ENCODE peak calls at places on chromosomes 12 and 14, in five cellular contexts. C is MM.1S; T is fibroblast of lung; L is sigmoid colon; K is CD8-positive, alpha-beta T cell. B is an unnamed sample. For H3K4me1, the result is how much of the 10 kb centered on the place peaks cover.

GRCh38 chr14:36646664-36647416 is 14.8 kb upstream of the PAX9 start:
- DNase-seq in C (no peak), T (no peak), L (no peak), K (no peak), B (no peak)

GRCh38 chr12:25017336-25017735 is 68.4 kb upstream of the BCAT1 start:
- DNase-seq in C (no peak), T (no peak), L (no peak), K (no peak), B (no peak)

GRCh38 chr12:131090254-131091210 is 136.8 kb downstream of the ADGRD1 start:
- DNase-seq in C (no peak), T (no peak), L (peak), K (no peak), B (no peak)

GRCh38 chr12:42936991-42937390 is 347.4 kb upstream of the PRICKLE1 start:
- DNase-seq in C (no peak), T (no peak), L (no peak), K (no peak), B (no peak)

GRCh38 chr12:80273144-80273543 is 170.9 kb upstream of the PTPRQ start:
- DNase-seq in C (no peak), T (no peak), L (no peak), K (no peak), B (no peak)

GRCh38 chr14:69708586-69709169 is 58.3 kb upstream of the SRSF5 start:
- DNase-seq in C (no peak), T (peak), L (no peak), K (no peak), B (peak)

GRCh38 chr12:52186135-52186840 is 5.5 kb downstream of the KRT80 start:
- DNase-seq in C (no peak), T (peak), L (no peak), K (no peak), B (no peak)

GRCh38 chr12:5428332-5429221 is 3.3 kb upstream of the NTF3 start:
- DNase-seq in C (no peak), T (peak), L (no peak), K (no peak), B (peak)

GRCh38 chr12:64085996-64086395 is 136.1 kb downstream of the KICS2 start:
- DNase-seq in C (no peak), T (peak), L (no peak), K (no peak), B (no peak)
- H3K4me1 ChIP-seq in C (under half), T (under half), L (half or more), K (under half), B (under half)

DNA sequence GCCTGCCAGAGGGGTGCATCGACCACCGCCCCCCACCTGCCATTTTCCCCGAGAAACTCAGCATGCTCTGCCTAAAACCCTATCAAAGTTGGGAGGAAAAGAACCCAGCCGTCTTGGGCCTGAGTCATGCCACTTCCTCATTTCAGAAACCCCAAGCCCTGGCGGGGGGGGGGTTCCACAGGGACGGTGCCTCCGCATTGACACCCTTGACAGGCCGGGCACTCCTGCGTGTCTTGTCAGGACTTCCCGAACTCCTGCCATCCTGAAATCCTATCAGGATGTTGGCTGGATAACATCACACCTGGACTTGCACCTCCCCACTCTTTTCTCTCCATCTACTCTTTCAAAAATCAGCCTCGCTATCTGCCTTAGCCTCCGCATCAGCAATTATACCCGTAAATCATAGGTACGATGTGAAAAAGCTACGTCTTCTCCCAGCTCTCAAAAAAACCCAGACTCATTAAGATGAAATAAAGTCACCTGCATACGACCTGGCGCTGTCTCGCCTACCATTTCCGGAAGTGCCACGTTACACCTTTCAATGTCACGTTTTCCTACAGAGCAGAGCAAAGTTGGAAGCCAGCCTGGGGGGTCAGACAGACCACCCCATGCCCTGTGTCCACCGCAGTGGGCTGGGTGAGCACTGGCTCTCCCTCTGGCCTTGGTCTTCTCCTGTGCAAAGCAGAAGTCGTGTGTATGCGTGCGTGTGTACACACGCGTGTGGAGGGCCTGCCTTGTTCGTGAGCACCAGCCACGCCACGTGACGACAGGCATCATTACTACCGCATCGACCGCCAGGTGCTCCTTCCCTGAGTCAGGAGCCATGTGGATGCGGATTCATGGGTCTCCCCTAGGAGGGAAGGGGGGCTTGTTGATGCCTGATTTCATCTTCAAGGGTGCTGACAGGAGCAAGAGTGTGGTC is 96.7 kb downstream of the RFLNA start:
- DNase-seq in C (peak), T (no peak), L (peak), K (peak), B (no peak)
- H3K4me3 ChIP-seq in C (no peak), T (no peak), L (peak), K (no peak), B (no peak)

GRCh38 chr14:92985521-92985920 is 62.6 kb downstream of the CHGA start:
- DNase-seq in C (no peak), T (no peak), L (no peak), K (no peak), B (no peak)
- H3K4me1 ChIP-seq in C (under half), T (under half), L (under half), K (under half), B (under half)

GRCh38 chr12:56220611-56221232 is 1.0 kb downstream of the RNF41 start:
- DNase-seq in C (peak), T (peak), L (no peak), K (no peak), B (no peak)

GRCh38 chr12:56221757-56222530 is at the start of gene RNF41:
- DNase-seq in C (peak), T (peak), L (peak), K (peak), B (peak)

GRCh38 chr12:56221233-56221756 is 427 bp downstream of the RNF41 start:
- DNase-seq in C (no peak), T (peak), L (peak), K (no peak), B (peak)

GRCh38 chr12:56222531-56222895 is 791 bp upstream of the RNF41 start:
- DNase-seq in C (no peak), T (no peak), L (no peak), K (no peak), B (peak)

GRCh38 chr12:56219840-56220239 is 1.9 kb downstream of the RNF41 start:
- DNase-seq in C (no peak), T (no peak), L (no peak), K (no peak), B (no peak)
- H3K4me3 ChIP-seq in C (no peak), T (peak), L (no peak), K (no peak), B (no peak)

GRCh38 chr12:11746024-11746771 is 96.7 kb downstream of the ETV6 start:
- DNase-seq in C (no peak), T (peak), L (no peak), K (no peak), B (no peak)

GRCh38 chr12:11747969-11748368 is 98.5 kb downstream of the ETV6 start:
- DNase-seq in C (no peak), T (no peak), L (no peak), K (no peak), B (no peak)

GRCh38 chr12:11745112-11745511 is 95.6 kb downstream of the ETV6 start:
- DNase-seq in C (no peak), T (no peak), L (no peak), K (no peak), B (no peak)

GRCh38 chr12:11749943-11750690 is 100.6 kb downstream of the ETV6 start:
- DNase-seq in C (peak), T (no peak), L (no peak), K (no peak), B (no peak)

DNA sequence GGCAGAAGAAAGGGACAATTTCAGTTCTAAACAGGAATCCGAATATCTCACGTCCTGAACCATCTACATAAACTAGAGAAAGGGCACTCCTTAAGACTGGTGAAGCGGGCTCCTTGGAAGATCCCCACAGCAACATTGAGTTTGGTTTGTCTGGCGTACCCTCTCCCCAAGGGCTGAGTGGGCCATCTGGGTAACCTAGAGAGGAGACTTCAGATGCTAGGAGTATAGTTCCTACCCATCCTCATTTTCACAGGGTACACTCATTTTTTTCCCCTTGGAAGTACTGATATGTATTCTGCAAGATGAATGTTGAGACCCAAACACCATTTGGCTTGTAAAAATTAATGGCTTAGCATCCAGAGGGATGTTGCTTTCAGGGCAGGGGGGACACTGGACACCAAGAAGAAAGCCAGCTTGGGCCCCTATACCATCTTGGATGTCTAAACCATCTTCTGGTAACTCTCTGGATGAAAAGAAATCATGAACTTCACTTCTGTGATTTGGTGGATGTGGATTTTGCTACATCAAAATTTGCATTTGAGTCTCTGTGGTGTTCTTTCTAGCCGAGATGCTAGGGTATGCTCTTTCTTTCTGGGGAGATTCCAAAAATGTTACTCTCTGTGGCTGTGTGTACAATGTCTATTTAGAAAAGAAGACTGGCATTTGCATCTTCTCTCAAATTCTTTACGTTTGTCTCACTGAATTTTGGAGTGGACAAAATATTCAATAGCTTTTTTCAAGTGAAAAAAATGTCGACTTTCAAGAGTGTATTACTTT is 97.7 kb downstream of the ETV6 start:
- DNase-seq in C (no peak), T (no peak), L (no peak), K (no peak), B (no peak)
- H3K4me1 ChIP-seq in C (under half), T (under half), L (half or more), K (under half), B (under half)

GRCh38 chr12:121535150-121536057 is 45.4 kb downstream of the KDM2B start:
- DNase-seq in C (peak), T (no peak), L (peak), K (no peak), B (peak)

GRCh38 chr12:121533391-121534090 is 47.3 kb downstream of the KDM2B start:
- DNase-seq in C (no peak), T (peak), L (peak), K (no peak), B (no peak)

GRCh38 chr12:121536058-121536928 is 44.5 kb downstream of the KDM2B start:
- DNase-seq in C (peak), T (peak), L (peak), K (peak), B (peak)

GRCh38 chr12:121532503-121533390 is 48.1 kb downstream of the KDM2B start:
- DNase-seq in C (no peak), T (peak), L (no peak), K (no peak), B (no peak)

DNA sequence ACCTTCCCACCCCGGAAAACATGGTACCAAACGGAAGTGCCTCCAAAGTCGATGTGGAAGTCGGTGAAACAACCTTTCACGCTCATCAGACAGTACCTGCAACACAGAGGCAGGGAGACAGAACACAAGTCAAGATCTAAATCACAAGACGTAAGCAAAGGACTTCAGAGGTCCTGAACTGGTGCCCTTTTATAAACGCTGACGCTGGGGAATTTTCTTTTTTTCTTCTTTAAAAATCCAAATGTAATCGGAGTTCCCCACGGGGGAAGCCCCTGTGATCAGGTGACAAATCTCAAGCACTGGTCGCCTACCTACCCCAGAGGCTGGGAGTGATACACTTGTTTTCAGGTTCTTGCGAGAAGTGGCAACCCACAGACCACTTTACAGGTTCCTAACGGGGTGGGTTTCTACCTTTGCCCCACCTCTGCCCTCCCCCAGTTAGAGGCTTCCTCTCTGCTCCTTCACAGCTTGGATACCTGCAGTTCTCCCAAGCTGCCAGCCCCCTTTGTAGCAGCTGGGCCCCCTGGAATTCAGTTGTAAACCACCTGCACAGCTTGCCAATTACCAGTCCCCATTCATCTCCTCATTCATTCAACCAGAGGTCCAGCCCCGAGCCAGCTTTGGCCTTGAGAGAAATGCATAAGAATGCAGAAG is 46.2 kb downstream of the KDM2B start:
- DNase-seq in C (peak), T (no peak), L (peak), K (peak), B (no peak)
- H3K4me3 ChIP-seq in C (no peak), T (no peak), L (no peak), K (no peak), B (no peak)

DNA sequence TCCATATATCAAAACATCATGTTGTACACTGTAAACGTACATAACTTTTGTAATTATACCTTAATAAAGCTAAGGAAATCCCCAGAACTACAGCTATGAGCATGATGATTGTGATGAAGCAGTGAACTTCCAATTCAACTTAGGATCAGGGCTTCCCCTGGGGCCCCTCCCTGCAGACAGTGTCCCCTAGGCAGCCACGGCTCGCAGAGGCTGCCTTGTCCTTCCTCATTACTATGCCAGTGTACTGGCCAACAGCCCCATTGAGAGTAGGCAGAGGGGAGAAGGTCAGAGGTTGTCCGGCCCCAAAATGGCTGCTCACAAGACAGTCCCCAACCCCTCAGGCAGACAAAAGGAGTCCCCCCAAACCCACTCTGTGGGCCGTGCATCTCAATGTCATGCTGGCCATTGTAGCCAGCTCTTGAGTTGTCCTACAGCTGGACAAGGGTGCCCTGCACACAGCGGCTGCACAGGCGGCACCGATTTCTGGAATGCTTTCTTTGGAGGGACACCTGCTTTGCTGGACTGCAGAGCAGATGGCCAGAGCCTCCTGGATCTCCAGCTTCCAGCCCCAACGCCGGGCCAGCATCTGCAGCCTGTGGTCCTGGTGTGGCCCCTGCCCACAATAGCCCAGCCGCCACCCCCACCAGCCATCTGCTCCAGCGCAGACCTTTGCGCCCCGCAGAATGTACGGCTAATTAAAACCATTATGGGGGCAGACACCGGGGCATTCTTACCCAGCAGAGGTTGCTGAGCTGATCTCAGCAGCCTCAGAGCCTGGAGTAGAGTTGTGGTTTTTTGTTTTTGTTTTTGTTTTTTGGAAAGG is 46.1 kb downstream of the NIN start:
- DNase-seq in C (no peak), T (no peak), L (no peak), K (no peak), B (no peak)
- H3K4me1 ChIP-seq in C (under half), T (under half), L (under half), K (half or more), B (under half)

DNA sequence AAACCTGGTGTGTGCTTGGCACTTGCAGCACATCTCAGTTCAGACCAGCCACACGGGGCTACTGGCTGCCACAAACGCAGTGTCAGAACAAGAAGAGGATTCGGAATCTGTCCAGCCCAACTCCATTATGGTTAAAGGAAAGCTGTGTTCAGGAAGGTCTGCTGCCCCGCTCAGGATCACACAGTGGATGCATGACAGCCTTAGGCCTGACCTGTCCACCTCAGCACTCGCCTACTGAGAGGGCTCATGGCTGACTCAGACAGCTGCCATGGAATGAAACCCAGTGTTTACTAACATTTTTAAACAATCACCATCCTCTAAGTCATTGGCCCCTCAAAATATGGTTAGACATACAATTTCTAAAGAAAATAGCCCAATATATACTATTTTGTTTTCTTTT is 5.6 kb upstream of the NIN start:
- DNase-seq in C (no peak), T (no peak), L (no peak), K (no peak), B (no peak)
- H3K4me3 ChIP-seq in C (no peak), T (no peak), L (no peak), K (no peak), B (no peak)

DNA sequence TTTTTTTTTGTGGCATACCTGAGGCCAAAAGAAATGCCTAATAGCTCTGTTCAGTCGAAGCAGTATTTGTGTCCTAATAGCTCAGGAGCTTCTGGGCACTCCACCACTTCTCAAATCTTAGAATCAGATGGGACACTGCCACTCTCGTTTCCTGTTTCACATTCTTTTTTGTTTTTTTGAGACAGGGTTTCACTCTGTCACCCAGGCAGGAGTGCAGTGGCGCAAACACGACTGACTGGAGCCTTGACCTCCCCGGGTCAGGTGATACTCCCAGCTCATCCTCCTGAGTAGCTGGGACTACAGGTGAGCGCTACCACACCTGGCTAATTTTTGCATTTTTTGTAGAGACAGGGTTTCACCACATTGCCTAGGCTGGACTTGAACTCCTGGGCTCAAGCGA is 52.7 kb downstream of the SPPL3 start:
- DNase-seq in C (peak), T (no peak), L (no peak), K (no peak), B (no peak)
- H3K4me1 ChIP-seq in C (under half), T (under half), L (half or more), K (under half), B (under half)

GRCh38 chr12:50925920-50926319 is 26.4 kb upstream of the HIGD1C start:
- DNase-seq in C (no peak), T (no peak), L (no peak), K (no peak), B (peak)

GRCh38 chr12:50925342-50925651 is 27.0 kb upstream of the HIGD1C start:
- DNase-seq in C (no peak), T (no peak), L (no peak), K (no peak), B (peak)

GRCh38 chr12:50927356-50927755 is 25.0 kb upstream of the HIGD1C start:
- DNase-seq in C (no peak), T (no peak), L (no peak), K (no peak), B (peak)

GRCh38 chr12:50927766-50928224 is 24.5 kb upstream of the HIGD1C start:
- DNase-seq in C (peak), T (no peak), L (no peak), K (no peak), B (no peak)

DNA sequence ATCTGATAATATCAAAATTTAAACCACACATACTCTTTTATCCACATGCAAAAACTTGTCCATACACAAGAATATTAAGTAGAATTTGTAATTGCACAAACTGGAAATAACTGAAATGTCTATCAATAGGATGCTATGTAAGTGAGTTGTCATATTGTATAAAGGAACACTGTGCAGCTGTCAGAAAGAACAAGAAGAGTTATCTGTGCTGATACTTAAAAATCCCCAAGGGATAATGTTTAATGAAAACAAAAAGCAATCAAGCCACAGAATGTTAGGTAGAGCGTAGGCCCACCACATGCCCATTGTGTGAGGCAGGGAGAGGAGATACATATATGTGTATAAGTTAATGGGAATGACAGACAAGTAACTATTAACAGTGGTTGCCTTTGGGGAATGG is 25.9 kb upstream of the HIGD1C start:
- DNase-seq in C (no peak), T (no peak), L (no peak), K (no peak), B (no peak)
- H3K4me3 ChIP-seq in C (peak), T (peak), L (peak), K (no peak), B (no peak)

B was measured in small intestine.